ENCODE peak calls at places on chromosomes 1 and 21, in ten cellular contexts. Y is neural progenitor cell; K is activated naive CD8-positive, alpha-beta T cell treated with anti-CD3 and anti-CD28 coated beads for 36 hours; J is NCI-H345; W is left lung; P is sigmoid colon; B is activated gamma-delta T cell treated with Interleukin-2 at 50 U/mL for 16 hours; S is DMS 273 treated with DMSO at 0.1 percent for 48 hours; R is hippocampal formation; E is posterior cingulate gyrus. O is an unnamed sample.

GRCh38 chr1:243723458-243724043 is 126.5 kb downstream of the AKT3 start:
- DNase-seq in Y (no peak), K (peak), J (no peak), W (no peak), P (no peak), B (no peak), S (no peak), R (no peak), E (no peak), O (no peak)

GRCh38 chr1:154495496-154496273 is 6.3 kb upstream of the TDRD10 start:
- DNase-seq in Y (no peak), K (no peak), J (no peak), W (no peak), P (no peak), B (no peak), S (no peak), R (no peak), E (no peak), O (no peak)

GRCh38 chr1:174953657-174954435 is 45.9 kb upstream of the CACYBP start:
- DNase-seq in Y (peak), K (no peak), J (peak), W (no peak), P (no peak), B (no peak), S (no peak), R (no peak), E (no peak), O (no peak)

GRCh38 chr1:66182551-66183178 is 351.3 kb upstream of the SGIP1 start:
- DNase-seq in Y (peak), K (peak), J (peak), W (no peak), P (peak), B (no peak), S (no peak), R (no peak), E (no peak), O (no peak)

GRCh38 chr1:66300280-66300973 is 233.5 kb upstream of the SGIP1 start:
- DNase-seq in Y (no peak), K (no peak), J (no peak), W (no peak), P (no peak), B (no peak), S (no peak), R (no peak), E (no peak), O (no peak)

GRCh38 chr1:109161836-109162606 is 48.1 kb downstream of the ELAPOR1 start:
- DNase-seq in Y (no peak), K (peak), J (no peak), W (peak), P (peak), B (peak), S (no peak), R (peak), E (peak), O (no peak)

GRCh38 chr1:67700220-67700619 is 15.2 kb downstream of the GADD45A start:
- DNase-seq in Y (no peak), K (no peak), J (no peak), W (no peak), P (no peak), B (no peak), S (no peak), R (no peak), E (no peak), O (no peak)

GRCh38 chr1:168960595-168960994 is 145.9 kb upstream of the ATP1B1 start:
- DNase-seq in Y (no peak), K (no peak), J (no peak), W (no peak), P (no peak), B (no peak), S (no peak), R (peak), E (peak), O (no peak)

GRCh38 chr1:206905295-206906164 is 8.3 kb downstream of the IL24 start:
- DNase-seq in Y (no peak), K (peak), J (no peak), W (no peak), P (no peak), B (no peak), S (no peak), R (no peak), E (no peak), O (no peak)

GRCh38 chr1:9780554-9781110 is 43.1 kb downstream of the CLSTN1 start:
- DNase-seq in Y (no peak), K (no peak), J (no peak), W (no peak), P (peak), B (no peak), S (no peak), R (no peak), E (no peak), O (no peak)

GRCh38 chr1:201630582-201630981 is 91.7 kb downstream of the NAV1 start:
- DNase-seq in Y (no peak), K (no peak), J (no peak), W (no peak), P (no peak), B (no peak), S (no peak), R (no peak), E (no peak), O (no peak)

GRCh38 chr1:244210884-244211558 is 159.9 kb downstream of the ZBTB18 start:
- DNase-seq in Y (peak), K (no peak), J (no peak), W (peak), P (no peak), B (no peak), S (no peak), R (no peak), E (no peak), O (no peak)

GRCh38 chr1:29100487-29100886 is 23.2 kb downstream of the TMEM200B start:
- DNase-seq in Y (no peak), K (no peak), J (no peak), W (no peak), P (no peak), B (no peak), S (no peak), R (no peak), E (no peak), O (no peak)

GRCh38 chr1:206898089-206898908 is 1.1 kb downstream of the IL24 start:
- DNase-seq in Y (no peak), K (no peak), J (no peak), W (no peak), P (no peak), B (no peak), S (no peak), R (no peak), E (no peak), O (no peak)

GRCh38 chr21:43884012-43884860 is 19.2 kb downstream of the AGPAT3 start:
- DNase-seq in Y (peak), K (peak), J (no peak), W (no peak), P (no peak), B (no peak), S (no peak), R (no peak), E (no peak), O (no peak)

GRCh38 chr1:6268431-6268830 is 7.5 kb upstream of the GPR153 start:
- DNase-seq in Y (peak), K (no peak), J (no peak), W (no peak), P (no peak), B (no peak), S (no peak), R (no peak), E (no peak), O (no peak)

GRCh38 chr1:216388558-216388957 is 34.7 kb downstream of the USH2A start:
- DNase-seq in Y (peak), K (no peak), J (no peak), W (no peak), P (no peak), B (no peak), S (no peak), R (no peak), E (no peak), O (no peak)

GRCh38 chr1:225847610-225848009 is 34.6 kb downstream of the TMEM63A start:
- DNase-seq in Y (no peak), K (no peak), J (peak), W (peak), P (no peak), B (no peak), S (no peak), R (no peak), E (no peak), O (no peak)

GRCh38 chr1:16186655-16187235 is 25.7 kb downstream of the ARHGEF19 start:
- DNase-seq in Y (no peak), K (no peak), J (no peak), W (peak), P (no peak), B (no peak), S (no peak), R (no peak), E (no peak), O (no peak)

GRCh38 chr1:71053146-71053545 is 5.5 kb upstream of the PTGER3 start:
- DNase-seq in Y (no peak), K (no peak), J (no peak), W (no peak), P (no peak), B (no peak), S (no peak), R (no peak), E (no peak), O (no peak)

GRCh38 chr1:76298399-76298798 is 223.9 kb downstream of the ST6GALNAC3 start:
- DNase-seq in Y (no peak), K (no peak), J (no peak), W (no peak), P (no peak), B (no peak), S (no peak), R (no peak), E (no peak), O (no peak)

GRCh38 chr1:244436336-244437102 is 15.2 kb downstream of the ADSS2 start:
- DNase-seq in Y (no peak), K (no peak), J (no peak), W (no peak), P (no peak), B (no peak), S (no peak), R (no peak), E (no peak), O (no peak)

GRCh38 chr1:170732262-170732595 is 68.3 kb downstream of the PRRX1 start:
- DNase-seq in Y (no peak), K (no peak), J (no peak), W (no peak), P (no peak), B (no peak), S (no peak), R (no peak), E (no peak), O (no peak)

GRCh38 chr1:211643324-211644212 is 31.9 kb downstream of the NEK2 start:
- DNase-seq in Y (peak), K (peak), J (peak), W (no peak), P (no peak), B (peak), S (peak), R (no peak), E (no peak), O (no peak)

GRCh38 chr1:220690140-220691038 is at the start of gene C1orf115:
- DNase-seq in Y (peak), K (peak), J (peak), W (peak), P (peak), B (peak), S (peak), R (peak), E (peak), O (no peak)

GRCh38 chr1:31872658-31873636 is 57.1 kb upstream of the SPOCD1 start:
- DNase-seq in Y (peak), K (no peak), J (no peak), W (no peak), P (no peak), B (peak), S (no peak), R (no peak), E (no peak), O (no peak)

GRCh38 chr1:173269490-173270230 is 62.5 kb upstream of the TNFSF4 start:
- DNase-seq in Y (no peak), K (no peak), J (no peak), W (no peak), P (no peak), B (no peak), S (no peak), R (no peak), E (no peak), O (no peak)

GRCh38 chr1:94935476-94935875 is 8.6 kb upstream of the CNN3 start:
- DNase-seq in Y (no peak), K (no peak), J (no peak), W (no peak), P (no peak), B (no peak), S (no peak), R (no peak), E (no peak), O (no peak)

O was measured in nucleus accumbens.